ENCODE peak calls at places on chromosomes 5 and 9, in six cellular contexts. G is GM12878, M is endodermal cell, O is body of pancreas, T is retinal pigment epithelial cell, I is NT2/D1. A is an unnamed sample.

GRCh38 chr9:2055203-2055658 is 40.1 kb downstream of the SMARCA2 start:
- DNase-seq in G (peak), M (no peak), O (no peak), T (no peak), I (no peak), A (no peak)

GRCh38 chr5:143108498-143109128 is 294.9 kb downstream of the NR3C1 start:
- DNase-seq in G (no peak), M (no peak), O (peak), T (no peak), I (no peak), A (peak)

GRCh38 chr9:115733318-115733717 is 420.3 kb upstream of the PAPPA start:
- DNase-seq in G (no peak), M (no peak), O (no peak), T (no peak), I (no peak), A (no peak)

GRCh38 chr5:68683632-68684035 is 410.2 kb upstream of the SLC30A5 start:
- DNase-seq in G (no peak), M (no peak), O (peak), T (peak), I (no peak), A (no peak)

GRCh38 chr9:94908583-94909249 is 182.2 kb downstream of the AOPEP start:
- DNase-seq in G (no peak), M (peak), O (peak), T (no peak), I (no peak), A (no peak)

GRCh38 chr5:170247363-170247762 is 14.6 kb downstream of the C5orf58 start:
- DNase-seq in G (no peak), M (no peak), O (no peak), T (no peak), I (no peak), A (no peak)

GRCh38 chr9:97518909-97519307 is 17.4 kb downstream of the TMOD1 start:
- DNase-seq in G (no peak), M (no peak), O (peak), T (no peak), I (no peak), A (no peak)

GRCh38 chr5:26343801-26344310 is 694.5 kb downstream of the CDH9 start:
- DNase-seq in G (no peak), M (no peak), O (no peak), T (peak), I (no peak), A (no peak)

GRCh38 chr5:68088302-68088701 is 127.3 kb upstream of the PIK3R1 start:
- DNase-seq in G (no peak), M (no peak), O (no peak), T (no peak), I (no peak), A (no peak)

GRCh38 chr5:148070621-148071020 is 6.8 kb downstream of the SPINK5 start:
- DNase-seq in G (no peak), M (no peak), O (no peak), T (no peak), I (no peak), A (no peak)

GRCh38 chr9:107378031-107378430 is 95.0 kb downstream of the RAD23B start:
- DNase-seq in G (no peak), M (no peak), O (no peak), T (no peak), I (no peak), A (no peak)

GRCh38 chr9:107587175-107587963 is 97.8 kb upstream of the KLF4 start:
- DNase-seq in G (no peak), M (no peak), O (peak), T (no peak), I (no peak), A (peak)

GRCh38 chr5:131473731-131474130 is 161.3 kb downstream of the RAPGEF6 start:
- DNase-seq in G (no peak), M (no peak), O (no peak), T (no peak), I (no peak), A (no peak)

GRCh38 chr9:107700902-107701301 is 211.3 kb upstream of the KLF4 start:
- DNase-seq in G (no peak), M (no peak), O (no peak), T (no peak), I (no peak), A (no peak)

GRCh38 chr5:83049370-83049863 is 27.8 kb downstream of the TMEM167A start:
- DNase-seq in G (no peak), M (no peak), O (no peak), T (no peak), I (no peak), A (no peak)

GRCh38 chr9:12813960-12814876 is 39.4 kb downstream of the LURAP1L start:
- DNase-seq in G (no peak), M (no peak), O (peak), T (peak), I (no peak), A (no peak)

GRCh38 chr5:19928556-19929421 is 59.2 kb downstream of the CDH18 start:
- DNase-seq in G (no peak), M (no peak), O (no peak), T (peak), I (no peak), A (no peak)

GRCh38 chr9:127463891-127464290 is 12.6 kb downstream of the LRSAM1 start:
- DNase-seq in G (no peak), M (no peak), O (no peak), T (no peak), I (no peak), A (no peak)

GRCh38 chr5:43547532-43547931 is 9.3 kb downstream of the PAIP1 start:
- DNase-seq in G (no peak), M (no peak), O (no peak), T (no peak), I (no peak), A (no peak)
- H3K4me3 ChIP-seq in G (no peak), M (no peak), O (no peak), T (no peak), I (no peak), A (no peak)

DNA sequence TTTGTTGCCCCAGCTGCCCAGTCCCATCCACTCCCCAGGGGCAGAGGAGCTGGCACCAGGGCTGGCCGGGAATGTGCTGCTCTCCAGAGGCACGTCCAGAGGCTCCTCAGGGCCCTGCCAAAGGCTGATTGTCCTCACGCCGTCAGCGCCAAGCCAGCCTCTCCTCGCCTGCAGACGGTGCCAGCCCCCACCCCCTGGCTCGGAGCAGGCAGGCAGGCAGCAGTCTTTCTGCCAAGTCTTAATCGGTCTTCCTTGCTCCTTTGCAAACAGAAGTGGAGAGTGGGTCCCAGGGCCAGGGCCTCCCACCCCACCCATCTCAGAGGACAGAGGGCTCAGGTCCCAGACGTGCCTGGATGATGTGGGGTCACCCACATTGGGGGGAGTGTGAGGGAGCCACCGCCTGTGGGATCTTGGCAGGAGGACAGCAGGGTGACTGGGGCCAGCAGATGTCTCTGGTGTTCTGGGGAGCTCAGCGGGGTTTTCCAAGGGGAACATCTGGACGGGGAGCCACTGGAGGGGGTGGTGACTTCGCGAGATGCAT is 36.3 kb downstream of the FAM163B start:
- DNase-seq in G (no peak), M (no peak), O (no peak), T (no peak), I (no peak), A (no peak)
- H3K4me3 ChIP-seq in G (no peak), M (no peak), O (no peak), T (no peak), I (no peak), A (no peak)

GRCh38 chr5:96901384-96901783 is 25.1 kb downstream of the ERAP2 start:
- DNase-seq in G (no peak), M (peak), O (no peak), T (no peak), I (no peak), A (no peak)

GRCh38 chr5:96901841-96902240 is 25.5 kb downstream of the ERAP2 start:
- DNase-seq in G (no peak), M (no peak), O (no peak), T (no peak), I (no peak), A (no peak)

GRCh38 chr5:96896806-96897205 is 20.5 kb downstream of the ERAP2 start:
- DNase-seq in G (no peak), M (no peak), O (no peak), T (no peak), I (no peak), A (peak)

GRCh38 chr5:96893342-96893741 is 17.0 kb downstream of the ERAP2 start:
- DNase-seq in G (no peak), M (no peak), O (no peak), T (peak), I (peak), A (no peak)

DNA sequence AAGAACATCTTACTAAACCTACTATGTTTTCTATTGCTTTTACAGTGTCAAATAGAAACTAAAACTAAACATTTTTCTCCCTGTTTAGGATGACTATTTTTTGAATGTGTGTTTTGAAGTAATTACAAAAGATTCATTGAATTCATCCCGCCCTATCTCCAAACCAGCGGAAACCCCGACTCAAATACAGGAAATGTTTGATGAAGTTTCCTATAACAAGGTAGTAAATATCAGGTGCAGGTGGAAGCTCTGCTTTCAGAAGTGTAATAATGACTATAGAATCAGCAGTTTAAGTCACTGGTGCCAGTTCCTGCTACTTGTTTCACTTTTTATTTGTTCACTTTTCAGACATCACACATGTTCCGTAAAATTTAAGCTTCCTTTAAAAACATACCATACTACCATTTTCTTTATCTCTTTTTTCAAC is 20.0 kb downstream of the ERAP2 start:
- DNase-seq in G (no peak), M (no peak), O (no peak), T (no peak), I (no peak), A (peak)
- H3K4me3 ChIP-seq in G (peak), M (no peak), O (no peak), T (no peak), I (no peak), A (no peak)

GRCh38 chr5:88834499-88834898 is 48.5 kb downstream of the MEF2C start:
- DNase-seq in G (no peak), M (no peak), O (no peak), T (no peak), I (no peak), A (no peak)

GRCh38 chr5:88833371-88834107 is 49.4 kb downstream of the MEF2C start:
- DNase-seq in G (no peak), M (no peak), O (peak), T (no peak), I (no peak), A (peak)

GRCh38 chr5:88831856-88832255 is 51.1 kb downstream of the MEF2C start:
- DNase-seq in G (no peak), M (no peak), O (no peak), T (no peak), I (no peak), A (no peak)

GRCh38 chr5:88836195-88836838 is 46.7 kb downstream of the MEF2C start:
- DNase-seq in G (no peak), M (peak), O (no peak), T (no peak), I (no peak), A (no peak)

DNA sequence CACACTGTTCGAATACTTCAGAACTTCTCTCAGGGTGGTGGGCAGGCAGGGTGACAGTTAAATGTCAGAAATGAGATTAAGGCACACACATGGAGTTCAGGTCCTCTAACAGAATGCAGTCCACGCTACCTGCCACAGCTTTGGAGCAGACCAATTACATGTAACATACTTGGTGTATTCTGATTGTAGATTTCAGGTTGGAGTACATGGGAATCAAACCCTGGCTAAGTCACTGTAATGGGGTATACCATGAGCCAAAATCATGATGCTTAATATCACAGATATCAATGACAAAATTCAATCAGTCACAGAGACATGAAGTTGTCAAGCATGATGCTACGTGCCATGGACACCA is 48.9 kb downstream of the MEF2C start:
- DNase-seq in G (no peak), M (no peak), O (no peak), T (no peak), I (no peak), A (no peak)
- H3K4me3 ChIP-seq in G (peak), M (no peak), O (no peak), T (no peak), I (no peak), A (no peak)

GRCh38 chr5:138180183-138180782 is 1.4 kb downstream of the KIF20A start:
- DNase-seq in G (peak), M (no peak), O (no peak), T (no peak), I (no peak), A (no peak)
- H3K4me3 ChIP-seq in G (peak), M (peak), O (no peak), T (peak), I (peak), A (no peak)